ENCODE peak calls at places on chromosomes 13 and 19, in four cellular contexts. V is nephron progenitor cell, E is KG1, F is smooth muscle cell of the brain vasculature. M is an unnamed sample.

GRCh38 chr13:69970521-69970920 is 137.1 kb upstream of the ATXN8OS start:
- DNase-seq in F (no peak), E (no peak), V (no peak), M (no peak)

GRCh38 chr19:571127-571974 is 1.0 kb upstream of the BSG start:
- DNase-seq in V (peak; percentile 47), E (peak; percentile 71), F (no peak), M (no peak)

GRCh38 chr13:39148513-39148961 is 110.3 kb downstream of the NHLRC3 start:
- DNase-seq in E (no peak), F (no peak), V (no peak), M (no peak)

GRCh38 chr19:37905936-37906867 is at the start of gene WDR87:
- DNase-seq in E (peak; percentile 30), V (peak; percentile 83), F (no peak), M (peak; percentile 27)

GRCh38 chr19:2883686-2884439 is 16.7 kb downstream of the ZNF556 start:
- DNase-seq in F (no peak), E (no peak), V (no peak), M (no peak)

GRCh38 chr19:13401388-13401787 is 104.9 kb downstream of the CACNA1A start:
- DNase-seq in F (no peak), E (no peak), V (no peak), M (no peak)

GRCh38 chr13:36919833-36920611 is at the start of gene SMAD9:
- DNase-seq in V (peak; percentile 76), F (no peak), E (no peak), M (peak; percentile 77)

GRCh38 chr19:1590641-1591397 is 1.8 kb downstream of the MBD3 start:
- DNase-seq in V (no peak), E (peak; percentile 4), F (no peak), M (peak; percentile 46)

GRCh38 chr13:76455960-76456359 is 430.2 kb downstream of the KCTD12 start:
- DNase-seq in V (no peak), F (peak; percentile 39), E (no peak), M (no peak)

GRCh38 chr19:5826531-5827341 is 12.8 kb downstream of the FUT6 start:
- DNase-seq in E (no peak), V (peak; percentile 89), F (no peak), M (peak; percentile 73)

GRCh38 chr19:34367424-34367957 is 2.5 kb downstream of the GPI start:
- DNase-seq in F (no peak), E (no peak), V (no peak), M (no peak)

GRCh38 chr13:43787998-43788397 is 1.2 kb upstream of the ENOX1 start:
- DNase-seq in E (no peak), V (no peak), F (no peak), M (peak; percentile 30)

GRCh38 chr13:98142427-98143156 is at the start of gene FARP1:
- DNase-seq in F (no peak), E (no peak), V (peak; percentile 85), M (peak; percentile 90)

GRCh38 chr13:80341771-80342271 is 895 bp upstream of the SPRY2 start:
- DNase-seq in F (no peak), E (no peak), V (peak; percentile 56), M (peak; percentile 39)

GRCh38 chr13:95020298-95020987 is 280.8 kb downstream of the ABCC4 start:
- DNase-seq in E (no peak), F (no peak), V (no peak), M (no peak)

GRCh38 chr13:43229506-43229905 is 206.1 kb downstream of the DNAJC15 start:
- DNase-seq in E (no peak), F (no peak), V (no peak), M (no peak)

GRCh38 chr13:111033172-111034133 is 81.7 kb upstream of the ARHGEF7 start:
- DNase-seq in E (no peak), V (no peak), F (no peak), M (no peak)

GRCh38 chr19:679418-680286 is 3.5 kb downstream of the FSTL3 start:
- DNase-seq in V (peak; percentile 61), F (peak; percentile 35), E (no peak), M (peak; percentile 72)

GRCh38 chr13:107251321-107251720 is 683.4 kb upstream of the ARGLU1 start:
- DNase-seq in F (no peak), E (no peak), V (no peak), M (no peak)

GRCh38 chr19:52007436-52007804 is 591 bp downstream of the ZNF615 start:
- DNase-seq in F (no peak), V (peak; percentile 13), E (no peak), M (peak; percentile 41)

GRCh38 chr19:49556412-49557398 is 23.7 kb downstream of the NOSIP start:
- DNase-seq in E (no peak), F (no peak), V (no peak), M (no peak)

GRCh38 chr13:83498486-83499190 is 383.6 kb downstream of the SLITRK1 start:
- DNase-seq in V (no peak), F (no peak), E (no peak), M (no peak)

GRCh38 chr13:76903544-76904162 is 17.4 kb upstream of the KCTD12 start:
- DNase-seq in E (peak; percentile 61), F (peak; percentile 57), V (peak; percentile 67), M (peak; percentile 81)

GRCh38 chr19:52248256-52248655 is 21.1 kb upstream of the ZNF766 start:
- DNase-seq in E (peak; percentile 8), F (no peak), V (peak; percentile 6), M (peak; percentile 56)

GRCh38 chr19:4019578-4019977 is 12.0 kb downstream of the PIAS4 start:
- DNase-seq in V (no peak), F (no peak), E (no peak), M (no peak)

GRCh38 chr19:23160766-23161165 is 43.9 kb downstream of the ZNF730 start:
- DNase-seq in E (no peak), V (no peak), F (no peak), M (no peak)

GRCh38 chr13:44004881-44005280 is 125.2 kb downstream of the LACC1 start:
- DNase-seq in V (no peak), E (no peak), F (peak; percentile 52), M (no peak)